ENCODE peak calls at places on chromosome 12, in eight cellular contexts. One of them, this sample, is unnamed.

GRCh38 chr12:14842315-14842714 is 1.0 kb downstream of the ART4 start:
- ATAC-seq in K562: no peak
- ATAC-seq in Panc1: no peak
- ATAC-seq in HCT116: no peak
- ATAC-seq in upper lobe of left lung: no peak
- ATAC-seq in HepG2: peak
- ATAC-seq in GM23338: no peak
- ATAC-seq in GM12878: no peak
- ATAC-seq in this sample: no peak

GRCh38 chr12:11729008-11729407 is 79.5 kb downstream of the ETV6 start:
- ATAC-seq in K562: no peak
- ATAC-seq in upper lobe of left lung: no peak
- ATAC-seq in Panc1: no peak
- ATAC-seq in HepG2: no peak
- ATAC-seq in GM23338: no peak
- ATAC-seq in GM12878: peak
- ATAC-seq in HCT116: no peak
- ATAC-seq in this sample: no peak

GRCh38 chr12:97685360-97685759 is 222.8 kb downstream of the RMST start:
- ATAC-seq in upper lobe of left lung: no peak
- ATAC-seq in K562: no peak
- ATAC-seq in Panc1: no peak
- ATAC-seq in GM23338: no peak
- ATAC-seq in HepG2: no peak
- ATAC-seq in HCT116: no peak
- ATAC-seq in GM12878: no peak
- ATAC-seq in this sample: no peak

GRCh38 chr12:109449845-109450532 is 27.1 kb downstream of the KCTD10 start:
- ATAC-seq in HepG2: peak
- ATAC-seq in K562: peak
- ATAC-seq in GM12878: no peak
- ATAC-seq in Panc1: peak
- ATAC-seq in HCT116: peak
- ATAC-seq in GM23338: peak
- ATAC-seq in upper lobe of left lung: no peak
- ATAC-seq in this sample: peak

GRCh38 chr12:100128509-100128908 is 14.2 kb downstream of the BLTP3B start:
- ATAC-seq in GM23338: peak
- ATAC-seq in upper lobe of left lung: peak
- ATAC-seq in Panc1: peak
- ATAC-seq in HepG2: peak
- ATAC-seq in GM12878: peak
- ATAC-seq in HCT116: peak
- ATAC-seq in K562: peak
- ATAC-seq in this sample: peak

GRCh38 chr12:122880668-122881067 is 15.3 kb downstream of the VPS37B start:
- ATAC-seq in GM12878: peak
- ATAC-seq in K562: peak
- ATAC-seq in GM23338: peak
- ATAC-seq in upper lobe of left lung: peak
- ATAC-seq in HepG2: peak
- ATAC-seq in HCT116: peak
- ATAC-seq in Panc1: peak
- ATAC-seq in this sample: peak

GRCh38 chr12:92332552-92332951 is 186.9 kb upstream of the BTG1 start:
- ATAC-seq in GM12878: no peak
- ATAC-seq in K562: no peak
- ATAC-seq in Panc1: no peak
- ATAC-seq in GM23338: no peak
- ATAC-seq in HCT116: no peak
- ATAC-seq in HepG2: no peak
- ATAC-seq in upper lobe of left lung: no peak
- ATAC-seq in this sample: no peak

GRCh38 chr12:92058664-92059063 is 87.0 kb downstream of the BTG1 start:
- ATAC-seq in HepG2: no peak
- ATAC-seq in HCT116: no peak
- ATAC-seq in GM23338: no peak
- ATAC-seq in Panc1: no peak
- ATAC-seq in K562: no peak
- ATAC-seq in GM12878: peak
- ATAC-seq in upper lobe of left lung: no peak
- ATAC-seq in this sample: no peak

GRCh38 chr12:84756961-84757360 is 155.6 kb downstream of the SLC6A15 start:
- ATAC-seq in HepG2: no peak
- ATAC-seq in HCT116: no peak
- ATAC-seq in K562: no peak
- ATAC-seq in GM23338: no peak
- ATAC-seq in upper lobe of left lung: no peak
- ATAC-seq in Panc1: no peak
- ATAC-seq in GM12878: no peak
- ATAC-seq in this sample: no peak

GRCh38 chr12:119179335-119180021 is 747 bp downstream of the HSPB8 start:
- ATAC-seq in HepG2: peak
- ATAC-seq in upper lobe of left lung: peak
- ATAC-seq in K562: no peak
- ATAC-seq in GM23338: peak
- ATAC-seq in HCT116: peak
- ATAC-seq in Panc1: peak
- ATAC-seq in GM12878: no peak
- ATAC-seq in this sample: no peak

GRCh38 chr12:46556105-46556559 is 183.6 kb upstream of the SLC38A2 start:
- ATAC-seq in K562: no peak
- ATAC-seq in upper lobe of left lung: peak
- ATAC-seq in HepG2: no peak
- ATAC-seq in HCT116: peak
- ATAC-seq in GM23338: no peak
- ATAC-seq in GM12878: no peak
- ATAC-seq in Panc1: peak
- ATAC-seq in this sample: peak

GRCh38 chr12:122949816-122950215 is 16.4 kb downstream of the ABCB9 start:
- ATAC-seq in upper lobe of left lung: no peak
- ATAC-seq in HepG2: no peak
- ATAC-seq in GM12878: no peak
- ATAC-seq in K562: no peak
- ATAC-seq in GM23338: no peak
- ATAC-seq in Panc1: no peak
- ATAC-seq in HCT116: no peak
- ATAC-seq in this sample: no peak

GRCh38 chr12:56414401-56414800 is 34.8 kb downstream of the TIMELESS start:
- ATAC-seq in Panc1: no peak
- ATAC-seq in GM23338: no peak
- ATAC-seq in K562: peak
- ATAC-seq in HCT116: no peak
- ATAC-seq in upper lobe of left lung: no peak
- ATAC-seq in GM12878: no peak
- ATAC-seq in HepG2: no peak
- ATAC-seq in this sample: no peak

GRCh38 chr12:32860182-32860581 is 36.4 kb downstream of the PKP2 start:
- ATAC-seq in upper lobe of left lung: no peak
- ATAC-seq in Panc1: no peak
- ATAC-seq in HCT116: no peak
- ATAC-seq in GM12878: no peak
- ATAC-seq in HepG2: no peak
- ATAC-seq in K562: no peak
- ATAC-seq in GM23338: no peak
- ATAC-seq in this sample: no peak

GRCh38 chr12:89309815-89310214 is 42.5 kb downstream of the DUSP6 start:
- ATAC-seq in K562: no peak
- ATAC-seq in HepG2: no peak
- ATAC-seq in upper lobe of left lung: no peak
- ATAC-seq in GM12878: no peak
- ATAC-seq in Panc1: no peak
- ATAC-seq in GM23338: no peak
- ATAC-seq in HCT116: no peak
- ATAC-seq in this sample: peak

GRCh38 chr12:6822461-6823135 is 977 bp downstream of the GPR162 start:
- ATAC-seq in Panc1: no peak
- ATAC-seq in K562: no peak
- ATAC-seq in GM12878: no peak
- ATAC-seq in upper lobe of left lung: no peak
- ATAC-seq in HepG2: no peak
- ATAC-seq in HCT116: no peak
- ATAC-seq in GM23338: no peak
- ATAC-seq in this sample: no peak

GRCh38 chr12:6819069-6820030 is 2.3 kb upstream of the GPR162 start:
- ATAC-seq in HepG2: peak
- ATAC-seq in upper lobe of left lung: no peak
- ATAC-seq in HCT116: no peak
- ATAC-seq in GM23338: peak
- ATAC-seq in K562: no peak
- ATAC-seq in GM12878: peak
- ATAC-seq in Panc1: no peak
- ATAC-seq in this sample: no peak

GRCh38 chr12:6820171-6820570 is 1.4 kb upstream of the GPR162 start:
- ATAC-seq in K562: no peak
- ATAC-seq in Panc1: no peak
- ATAC-seq in upper lobe of left lung: no peak
- ATAC-seq in HepG2: peak
- ATAC-seq in HCT116: no peak
- ATAC-seq in GM12878: no peak
- ATAC-seq in GM23338: no peak
- ATAC-seq in this sample: no peak

GRCh38 chr12:6821674-6822433 is at the start of gene GPR162:
- ATAC-seq in K562: peak
- ATAC-seq in HepG2: peak
- ATAC-seq in HCT116: peak
- ATAC-seq in GM23338: peak
- ATAC-seq in upper lobe of left lung: peak
- ATAC-seq in Panc1: no peak
- ATAC-seq in GM12878: no peak
- ATAC-seq in this sample: peak

GRCh38 chr12:6821271-6821673 is 349 bp upstream of the GPR162 start:
- ATAC-seq in K562: peak
- ATAC-seq in HCT116: peak
- ATAC-seq in Panc1: no peak
- ATAC-seq in HepG2: peak
- ATAC-seq in GM12878: no peak
- ATAC-seq in upper lobe of left lung: peak
- ATAC-seq in GM23338: peak
- ATAC-seq in this sample: peak
- H3K4me3 ChIP-seq in K562: peak
- H3K4me3 ChIP-seq in HCT116: peak
- H3K4me3 ChIP-seq in Panc1: peak
- H3K4me3 ChIP-seq in HepG2: no peak
- H3K4me3 ChIP-seq in GM12878: no peak
- H3K4me3 ChIP-seq in upper lobe of left lung: peak
- H3K4me3 ChIP-seq in GM23338: peak
- H3K4me3 ChIP-seq in this sample: peak

GRCh38 chr12:2284857-2285256 is 232.1 kb downstream of the CACNA1C start:
- ATAC-seq in GM12878: peak
- ATAC-seq in GM23338: peak
- ATAC-seq in Panc1: peak
- ATAC-seq in HCT116: peak
- ATAC-seq in K562: peak
- ATAC-seq in HepG2: peak
- ATAC-seq in upper lobe of left lung: peak
- ATAC-seq in this sample: peak
- TF ChIP-seq POLR2AphosphoS5 in GM12878: no peak
- TF ChIP-seq POLR2AphosphoS5 in GM23338: no peak
- TF ChIP-seq POLR2AphosphoS5 in Panc1: no peak
- TF ChIP-seq POLR2AphosphoS5 in HCT116: no peak
- TF ChIP-seq POLR2AphosphoS5 in K562: no peak
- TF ChIP-seq POLR2AphosphoS5 in HepG2: no peak
- TF ChIP-seq POLR2AphosphoS5 in upper lobe of left lung: no peak
- TF ChIP-seq POLR2AphosphoS5 in this sample: no peak

GRCh38 chr12:49662998-49663843 is 39.9 kb downstream of the PRPF40B start:
- ATAC-seq in HCT116: no peak
- ATAC-seq in upper lobe of left lung: peak
- ATAC-seq in GM23338: peak
- ATAC-seq in GM12878: peak
- ATAC-seq in K562: peak
- ATAC-seq in HepG2: peak
- ATAC-seq in Panc1: peak
- ATAC-seq in this sample: peak

GRCh38 chr12:49655595-49656236 is 32.4 kb downstream of the PRPF40B start:
- ATAC-seq in Panc1: no peak
- ATAC-seq in upper lobe of left lung: no peak
- ATAC-seq in GM12878: no peak
- ATAC-seq in HCT116: no peak
- ATAC-seq in K562: no peak
- ATAC-seq in HepG2: no peak
- ATAC-seq in GM23338: no peak
- ATAC-seq in this sample: no peak

GRCh38 chr12:49661191-49661590 is 37.8 kb downstream of the PRPF40B start:
- ATAC-seq in HCT116: no peak
- ATAC-seq in Panc1: no peak
- ATAC-seq in K562: no peak
- ATAC-seq in HepG2: no peak
- ATAC-seq in GM12878: peak
- ATAC-seq in upper lobe of left lung: no peak
- ATAC-seq in GM23338: no peak
- ATAC-seq in this sample: no peak

GRCh38 chr12:49659753-49660152 is 36.4 kb downstream of the PRPF40B start:
- ATAC-seq in K562: no peak
- ATAC-seq in HCT116: no peak
- ATAC-seq in HepG2: no peak
- ATAC-seq in GM23338: no peak
- ATAC-seq in Panc1: no peak
- ATAC-seq in upper lobe of left lung: no peak
- ATAC-seq in GM12878: no peak
- ATAC-seq in this sample: no peak

DNA sequence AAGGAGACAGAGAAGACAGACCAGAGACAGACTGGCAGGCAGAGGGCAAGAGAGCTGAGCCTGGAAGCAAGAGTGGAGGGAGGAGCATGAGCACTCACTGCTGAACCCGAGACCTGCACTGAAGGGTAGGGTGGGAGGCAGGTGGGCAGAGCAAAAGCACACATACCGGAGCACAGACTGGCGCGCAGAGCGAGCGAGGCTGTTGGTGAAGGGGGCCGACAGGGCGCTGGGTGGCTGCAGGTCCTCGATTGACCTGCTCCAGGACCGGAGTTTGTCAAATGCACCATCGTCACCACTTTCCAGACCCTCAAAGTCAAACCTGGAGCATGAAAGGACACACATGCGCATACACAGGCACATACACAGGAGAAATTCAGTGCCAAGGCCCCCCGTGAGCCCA is 34.9 kb downstream of the PRPF40B start:
- ATAC-seq in HCT116: no peak
- ATAC-seq in GM23338: no peak
- ATAC-seq in K562: no peak
- ATAC-seq in upper lobe of left lung: no peak
- ATAC-seq in HepG2: no peak
- ATAC-seq in GM12878: no peak
- ATAC-seq in Panc1: no peak
- ATAC-seq in this sample: no peak
- TF ChIP-seq CTCF in HCT116: no peak
- TF ChIP-seq CTCF in GM23338: no peak
- TF ChIP-seq CTCF in K562: no peak
- TF ChIP-seq CTCF in upper lobe of left lung: no peak
- TF ChIP-seq CTCF in HepG2: no peak
- TF ChIP-seq CTCF in GM12878: no peak
- TF ChIP-seq CTCF in Panc1: no peak
- TF ChIP-seq CTCF in this sample: no peak

DNA sequence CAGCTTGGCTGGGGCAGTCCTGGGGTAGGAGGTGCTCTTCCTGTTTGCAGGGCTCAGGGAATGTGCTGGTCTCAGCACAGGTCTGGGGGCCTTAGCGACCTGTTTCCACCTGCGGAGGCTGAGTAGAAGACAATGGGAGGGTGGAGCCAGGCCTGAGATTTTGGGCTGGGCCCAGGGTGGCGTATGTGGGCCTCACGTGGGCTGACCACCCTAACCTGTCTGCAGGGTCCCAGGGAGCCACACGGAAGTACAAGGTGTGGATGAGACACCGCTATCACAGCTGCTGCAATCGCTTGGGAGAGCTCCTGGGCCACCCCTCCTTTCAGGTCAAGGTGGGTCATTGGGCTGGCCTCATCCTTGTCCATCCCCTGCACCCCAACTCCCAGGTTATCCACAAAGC is 1.1 kb downstream of the NOC4L start:
- ATAC-seq in HepG2: peak
- ATAC-seq in K562: no peak
- ATAC-seq in upper lobe of left lung: no peak
- ATAC-seq in Panc1: no peak
- ATAC-seq in GM23338: no peak
- ATAC-seq in HCT116: no peak
- ATAC-seq in GM12878: no peak
- ATAC-seq in this sample: no peak
- H3K4me3 ChIP-seq in HepG2: peak
- H3K4me3 ChIP-seq in K562: peak
- H3K4me3 ChIP-seq in upper lobe of left lung: peak
- H3K4me3 ChIP-seq in Panc1: peak
- H3K4me3 ChIP-seq in GM23338: peak
- H3K4me3 ChIP-seq in HCT116: peak
- H3K4me3 ChIP-seq in GM12878: peak
- H3K4me3 ChIP-seq in this sample: no peak

This sample was measured in gastroesophageal sphincter.